ENCODE peak calls at places on chromosome 20, in seven cellular contexts. T is kidney tubule cell; A is H4; M is CD8-positive, alpha-beta T cell; Z is fibroblast of mammary gland; D is ecto neural progenitor cell; L is stimulated activated CD8-positive, alpha-beta memory T cell treated with anti-CD3 and anti-CD28 coated beads, Interleukin-15, amount 100 ng/mL, for 1 hour. P is an unnamed sample.

GRCh38 chr20:22339091-22339881 is 245.1 kb downstream of the FOXA2 start:
- DNase-seq in T (peak; percentile 69), A (peak; percentile 80), M (no peak), Z (peak; percentile 78), D (no peak), L (no peak), P (peak; percentile 64)

GRCh38 chr20:61378694-61379093 is 126.6 kb downstream of the CDH4 start:
- DNase-seq in T (no peak), A (no peak), M (no peak), Z (no peak), D (no peak), L (no peak), P (no peak)

GRCh38 chr20:59269396-59270025 is 30.9 kb upstream of the EDN3 start:
- DNase-seq in T (peak; percentile 1), A (no peak), M (no peak), Z (no peak), D (no peak), L (no peak), P (no peak)

GRCh38 chr20:39775110-39775509 is 813.0 kb downstream of the DHX35 start:
- DNase-seq in T (peak; percentile 87), A (no peak), M (no peak), Z (peak; percentile 98), D (no peak), L (no peak), P (no peak)

GRCh38 chr20:61925555-61926252 is 140.0 kb downstream of the TAF4 start:
- DNase-seq in T (peak; percentile 46), A (peak; percentile 78), M (no peak), Z (peak; percentile 82), D (no peak), L (no peak), P (peak; percentile 90)

GRCh38 chr20:8082025-8082424 is 50.0 kb upstream of the PLCB1 start:
- DNase-seq in T (peak; percentile 9), A (no peak), M (no peak), Z (peak; percentile 26), D (no peak), L (no peak), P (no peak)

GRCh38 chr20:10832146-10832545 is 158.3 kb upstream of the JAG1 start:
- DNase-seq in T (peak; percentile 26), A (no peak), M (no peak), Z (no peak), D (no peak), L (no peak), P (no peak)

GRCh38 chr20:49810491-49811190 is 2.0 kb upstream of the SLC9A8 start:
- DNase-seq in T (peak; percentile 52), A (no peak), M (no peak), Z (no peak), D (no peak), L (no peak), P (no peak)

GRCh38 chr20:44642203-44643153 is 9.0 kb downstream of the ADA start:
- DNase-seq in T (peak; percentile 93), A (peak; percentile 87), M (peak; percentile 45), Z (peak; percentile 90), D (no peak), L (no peak), P (peak; percentile 76)

GRCh38 chr20:63787302-63787701 is 43.8 kb downstream of the ZBTB46 start:
- DNase-seq in T (no peak), A (no peak), M (no peak), Z (no peak), D (no peak), L (no peak), P (no peak)

GRCh38 chr20:4513720-4514119 is 208.0 kb upstream of the PRND start:
- DNase-seq in T (peak; percentile 86), A (peak; percentile 49), M (no peak), Z (peak; percentile 88), D (no peak), L (no peak), P (peak; percentile 68)

GRCh38 chr20:13995841-13996240 is 525 bp downstream of the MACROD2 start:
- DNase-seq in T (peak; percentile 48), A (no peak), M (no peak), Z (no peak), D (peak; percentile 69), L (no peak), P (peak; percentile 5)

GRCh38 chr20:44598413-44599290 is 16.3 kb downstream of the PKIG start:
- DNase-seq in T (peak; percentile 32), A (no peak), M (no peak), Z (no peak), D (no peak), L (no peak), P (no peak)

GRCh38 chr20:57199656-57200405 is 66.6 kb downstream of the BMP7 start:
- DNase-seq in T (no peak), A (no peak), M (no peak), Z (no peak), D (no peak), L (no peak), P (no peak)

GRCh38 chr20:57114290-57115005 is 152.0 kb downstream of the BMP7 start:
- DNase-seq in T (no peak), A (no peak), M (no peak), Z (no peak), D (no peak), L (no peak), P (no peak)

GRCh38 chr20:58697201-58697866 is 4.7 kb downstream of the NPEPL1 start:
- DNase-seq in T (no peak), A (no peak), M (no peak), Z (no peak), D (no peak), L (no peak), P (no peak)

GRCh38 chr20:53738039-53738944 is 144.7 kb upstream of the ZNF217 start:
- DNase-seq in T (peak; percentile 93), A (peak; percentile 92), M (no peak), Z (peak; percentile 73), D (peak; percentile 78), L (no peak), P (no peak)